ENCODE peak calls at places on chromosomes 2 and 18, in eight cellular contexts. A, H, S, L, D, M, F and Q are unnamed samples.

GRCh38 chr2:189129971-189130370 is 49.6 kb downstream of the COL5A2 start:
- DNase-seq in A (no peak), S (no peak), H (no peak), M (no peak), L (no peak), F (no peak), D (no peak), Q (no peak)

GRCh38 chr2:216113572-216113971 is 4.4 kb downstream of the XRCC5 start:
- DNase-seq in S (no peak), F (no peak), L (no peak), D (no peak), A (no peak), H (no peak), M (no peak), Q (no peak)

GRCh38 chr2:220660277-220661155 is 911.6 kb downstream of the EPHA4 start:
- DNase-seq in S (no peak), D (no peak), A (no peak), M (no peak), L (no peak), F (no peak), H (no peak), Q (no peak)

GRCh38 chr2:55010149-55010591 is 40.1 kb downstream of the RTN4 start:
- DNase-seq in A (no peak), D (peak), L (peak), M (no peak), S (peak), F (no peak), H (peak), Q (peak)

GRCh38 chr18:78912862-78913261 is 66.8 kb upstream of the SALL3 start:
- DNase-seq in L (no peak), H (no peak), M (no peak), F (no peak), D (no peak), S (no peak), A (no peak), Q (no peak)

GRCh38 chr2:25324905-25325592 is 16.7 kb downstream of the DNMT3A start:
- DNase-seq in A (no peak), M (no peak), H (no peak), S (peak), L (no peak), F (no peak), D (no peak), Q (no peak)

GRCh38 chr18:36899289-36899688 is 70.4 kb downstream of the KIAA1328 start:
- DNase-seq in F (peak), A (no peak), H (peak), L (peak), D (no peak), S (no peak), M (no peak), Q (no peak)

GRCh38 chr2:7557376-7557775 is 640.2 kb downstream of the RNF144A start:
- DNase-seq in L (no peak), A (no peak), F (no peak), S (no peak), M (no peak), D (no peak), H (no peak), Q (no peak)

GRCh38 chr2:104919127-104919526 is 65.2 kb downstream of the POU3F3 start:
- DNase-seq in H (no peak), L (no peak), D (no peak), S (no peak), A (no peak), M (peak), F (peak), Q (no peak)

GRCh38 chr2:65055427-65056214 is 595 bp upstream of the CEP68 start:
- DNase-seq in L (peak), H (no peak), A (peak), F (no peak), S (peak), M (peak), D (no peak), Q (no peak)

GRCh38 chr2:134453973-134454372 is 200.1 kb downstream of the MGAT5 start:
- DNase-seq in F (no peak), L (peak), M (no peak), A (no peak), S (no peak), H (no peak), D (no peak), Q (no peak)